ENCODE peak calls at places on chromosomes 7 and 10, in four cellular contexts. Z, I, Q and L are unnamed samples.

GRCh38 chr10:3982746-3983442 is 197.9 kb upstream of the KLF6 start:
- DNase-seq in I (no peak), Q (no peak), Z (peak), L (no peak)

GRCh38 chr7:154812027-154812426 is 190.9 kb downstream of the PAXIP1 start:
- DNase-seq in Z (no peak), Q (no peak), I (no peak), L (no peak)

GRCh38 chr10:131874991-131875451 is 25.8 kb upstream of the PPP2R2D start:
- DNase-seq in Q (peak), Z (peak), I (peak), L (peak)

GRCh38 chr7:20220824-20221547 is 3.8 kb upstream of the MACC1 start:
- DNase-seq in I (no peak), Z (peak), Q (peak), L (peak)

GRCh38 chr7:2524808-2525140 is 5.2 kb downstream of the LFNG start:
- DNase-seq in Z (no peak), I (no peak), Q (no peak), L (no peak)

GRCh38 chr10:71014021-71014782 is 125.8 kb upstream of the PCBD1 start:
- DNase-seq in I (no peak), Q (no peak), Z (no peak), L (no peak)

GRCh38 chr10:79275431-79275851 is 71.8 kb upstream of the PPIF start:
- DNase-seq in Q (no peak), Z (no peak), I (no peak), L (no peak)

GRCh38 chr10:33661580-33662269 is 327.3 kb upstream of the NRP1 start:
- DNase-seq in Q (no peak), Z (peak), I (peak), L (no peak)

GRCh38 chr7:37510043-37510634 is 61.5 kb upstream of the ELMO1 start:
- DNase-seq in Q (no peak), Z (peak), I (peak), L (no peak)

GRCh38 chr7:7970620-7971307 is 2.2 kb downstream of the GLCCI1 start:
- DNase-seq in Q (no peak), I (peak), Z (peak), L (peak)

GRCh38 chr7:155851892-155852291 is 39.6 kb upstream of the SHH start:
- DNase-seq in I (no peak), Z (no peak), Q (no peak), L (no peak)

GRCh38 chr7:31076051-31076450 is 23.9 kb downstream of the ADCYAP1R1 start:
- DNase-seq in I (no peak), Z (no peak), Q (no peak), L (no peak)

GRCh38 chr10:63467833-63468232 is 2.1 kb upstream of the JMJD1C start:
- DNase-seq in Z (no peak), I (no peak), Q (no peak), L (no peak)

GRCh38 chr7:75961194-75961593 is 33.2 kb downstream of the TMEM120A start:
- DNase-seq in Z (no peak), I (peak), Q (no peak), L (no peak)

GRCh38 chr10:106348933-106349332 is 815.6 kb downstream of the SORCS1 start:
- DNase-seq in Q (no peak), Z (no peak), I (no peak), L (no peak)

GRCh38 chr10:34526758-34527730 is 288.1 kb downstream of the PARD3 start:
- DNase-seq in Q (peak), Z (peak), I (no peak), L (peak)